ENCODE peak calls at places on chromosome 1, in ten cellular contexts. D, A, P, G, B, V, U, K, J and H are unnamed samples.

GRCh38 chr1:183209533-183210158 is 23.6 kb downstream of the LAMC2 start:
- DNase-seq in D (no peak), A (no peak), P (no peak), G (no peak), B (no peak), V (no peak), U (peak), K (no peak), J (no peak), H (no peak)

GRCh38 chr1:155913969-155914757 is 3.0 kb upstream of the RIT1 start:
- DNase-seq in D (no peak), A (no peak), P (no peak), G (no peak), B (no peak), V (no peak), U (no peak), K (no peak), J (no peak), H (no peak)

GRCh38 chr1:39190096-39190495 is 14.4 kb upstream of the MACF1 start:
- DNase-seq in D (no peak), A (no peak), P (no peak), G (no peak), B (no peak), V (no peak), U (no peak), K (no peak), J (no peak), H (no peak)

GRCh38 chr1:159909381-159909780 is 9.4 kb upstream of the CFAP45 start:
- DNase-seq in D (no peak), A (no peak), P (no peak), G (no peak), B (no peak), V (no peak), U (no peak), K (no peak), J (no peak), H (no peak)

GRCh38 chr1:30648408-30649000 is 74.9 kb downstream of the MATN1 start:
- DNase-seq in D (no peak), A (no peak), P (no peak), G (no peak), B (no peak), V (no peak), U (no peak), K (no peak), J (no peak), H (no peak)

GRCh38 chr1:101588677-101589076 is 351.9 kb downstream of the S1PR1 start:
- DNase-seq in D (no peak), A (no peak), P (no peak), G (no peak), B (no peak), V (no peak), U (no peak), K (no peak), J (no peak), H (no peak)

GRCh38 chr1:164137273-164137947 is 421.6 kb upstream of the PBX1 start:
- DNase-seq in D (no peak), A (no peak), P (no peak), G (no peak), B (no peak), V (no peak), U (no peak), K (no peak), J (no peak), H (no peak)

GRCh38 chr1:228850141-228851100 is 115.1 kb downstream of the RHOU start:
- DNase-seq in D (no peak), A (peak), P (no peak), G (no peak), B (no peak), V (no peak), U (no peak), K (no peak), J (no peak), H (no peak)

GRCh38 chr1:41041866-41042265 is 20.3 kb upstream of the SLFNL1 start:
- DNase-seq in D (no peak), A (peak), P (no peak), G (no peak), B (no peak), V (no peak), U (no peak), K (no peak), J (no peak), H (no peak)

GRCh38 chr1:216596298-216596947 is 126.8 kb downstream of the ESRRG start:
- DNase-seq in D (no peak), A (no peak), P (no peak), G (no peak), B (no peak), V (no peak), U (no peak), K (no peak), J (no peak), H (no peak)

GRCh38 chr1:222777977-222778376 is 36.9 kb upstream of the DISP1 start:
- DNase-seq in D (no peak), A (no peak), P (no peak), G (no peak), B (no peak), V (no peak), U (no peak), K (no peak), J (no peak), H (no peak)

GRCh38 chr1:183164350-183164749 is 21.7 kb upstream of the LAMC2 start:
- DNase-seq in D (no peak), A (no peak), P (no peak), G (no peak), B (no peak), V (no peak), U (peak), K (no peak), J (no peak), H (no peak)

GRCh38 chr1:91750398-91750996 is 135.5 kb downstream of the TGFBR3 start:
- DNase-seq in D (no peak), A (peak), P (no peak), G (no peak), B (no peak), V (no peak), U (no peak), K (no peak), J (no peak), H (no peak)

GRCh38 chr1:72140222-72140621 is 142.1 kb downstream of the NEGR1 start:
- DNase-seq in D (no peak), A (no peak), P (no peak), G (no peak), B (no peak), V (no peak), U (no peak), K (no peak), J (no peak), H (no peak)

GRCh38 chr1:42325014-42325402 is 10.0 kb downstream of the FOXJ3 start:
- DNase-seq in D (no peak), A (no peak), P (no peak), G (no peak), B (no peak), V (no peak), U (no peak), K (no peak), J (peak), H (no peak)

GRCh38 chr1:183069562-183070216 is 46.5 kb downstream of the LAMC1 start:
- DNase-seq in D (no peak), A (no peak), P (peak), G (peak), B (no peak), V (no peak), U (peak), K (no peak), J (peak), H (no peak)

GRCh38 chr1:218312509-218312908 is 27.4 kb downstream of the RRP15 start:
- DNase-seq in D (no peak), A (no peak), P (no peak), G (no peak), B (no peak), V (no peak), U (no peak), K (no peak), J (no peak), H (no peak)

GRCh38 chr1:203038217-203038741 is 12.0 kb downstream of the PPFIA4 start:
- DNase-seq in D (no peak), A (no peak), P (no peak), G (peak), B (peak), V (peak), U (peak), K (peak), J (no peak), H (no peak)

GRCh38 chr1:31376374-31377134 is 3.7 kb upstream of the FABP3 start:
- DNase-seq in D (no peak), A (peak), P (no peak), G (no peak), B (no peak), V (no peak), U (peak), K (no peak), J (peak), H (no peak)

GRCh38 chr1:87131809-87132663 is 196.6 kb upstream of the LMO4 start:
- DNase-seq in D (peak), A (peak), P (peak), G (peak), B (peak), V (peak), U (peak), K (peak), J (peak), H (peak)

GRCh38 chr1:164895026-164895907 is 336.3 kb downstream of the PBX1 start:
- DNase-seq in D (no peak), A (no peak), P (no peak), G (no peak), B (no peak), V (no peak), U (no peak), K (no peak), J (no peak), H (no peak)

GRCh38 chr1:236753554-236753953 is 41.5 kb upstream of the MTR start:
- DNase-seq in D (no peak), A (no peak), P (no peak), G (no peak), B (no peak), V (no peak), U (peak), K (no peak), J (peak), H (no peak)

GRCh38 chr1:61119085-61119484 is 36.7 kb downstream of the NFIA start:
- DNase-seq in D (no peak), A (no peak), P (no peak), G (no peak), B (no peak), V (no peak), U (no peak), K (no peak), J (peak), H (no peak)

GRCh38 chr1:221274373-221274772 is 395.1 kb downstream of the HLX start:
- DNase-seq in D (no peak), A (no peak), P (no peak), G (no peak), B (no peak), V (no peak), U (no peak), K (no peak), J (no peak), H (no peak)

GRCh38 chr1:147630447-147630846 is 39.9 kb downstream of the ACP6 start:
- DNase-seq in D (no peak), A (no peak), P (no peak), G (no peak), B (no peak), V (no peak), U (no peak), K (no peak), J (no peak), H (no peak)

GRCh38 chr1:235673981-235674380 is 24.4 kb upstream of the GNG4 start:
- DNase-seq in D (no peak), A (no peak), P (no peak), G (no peak), B (no peak), V (no peak), U (no peak), K (no peak), J (no peak), H (no peak)

GRCh38 chr1:41418868-41419583 is 57.8 kb downstream of the FOXO6 start:
- DNase-seq in D (peak), A (peak), P (peak), G (peak), B (no peak), V (peak), U (peak), K (peak), J (peak), H (peak)

GRCh38 chr1:226870026-226870322 is 442 bp upstream of the PSEN2 start:
- DNase-seq in D (no peak), A (no peak), P (no peak), G (no peak), B (no peak), V (no peak), U (peak), K (no peak), J (no peak), H (no peak)

GRCh38 chr1:7562729-7563605 is 208.1 kb upstream of the VAMP3 start:
- DNase-seq in D (no peak), A (no peak), P (no peak), G (no peak), B (no peak), V (peak), U (no peak), K (no peak), J (no peak), H (peak)

GRCh38 chr1:180057883-180058396 is 96.7 kb upstream of the QSOX1 start:
- DNase-seq in D (no peak), A (no peak), P (no peak), G (no peak), B (no peak), V (no peak), U (no peak), K (no peak), J (no peak), H (no peak)

GRCh38 chr1:89831462-89832113 is 10.8 kb downstream of the LRRC8D start:
- DNase-seq in D (no peak), A (no peak), P (no peak), G (no peak), B (no peak), V (no peak), U (no peak), K (no peak), J (no peak), H (no peak)

GRCh38 chr1:64483711-64484454 is 14.0 kb downstream of the CACHD1 start:
- DNase-seq in D (no peak), A (no peak), P (no peak), G (no peak), B (no peak), V (no peak), U (no peak), K (no peak), J (no peak), H (no peak)

GRCh38 chr1:26570287-26570686 is 40.7 kb downstream of the RPS6KA1 start:
- DNase-seq in D (no peak), A (no peak), P (no peak), G (no peak), B (no peak), V (no peak), U (no peak), K (no peak), J (no peak), H (no peak)

DNA sequence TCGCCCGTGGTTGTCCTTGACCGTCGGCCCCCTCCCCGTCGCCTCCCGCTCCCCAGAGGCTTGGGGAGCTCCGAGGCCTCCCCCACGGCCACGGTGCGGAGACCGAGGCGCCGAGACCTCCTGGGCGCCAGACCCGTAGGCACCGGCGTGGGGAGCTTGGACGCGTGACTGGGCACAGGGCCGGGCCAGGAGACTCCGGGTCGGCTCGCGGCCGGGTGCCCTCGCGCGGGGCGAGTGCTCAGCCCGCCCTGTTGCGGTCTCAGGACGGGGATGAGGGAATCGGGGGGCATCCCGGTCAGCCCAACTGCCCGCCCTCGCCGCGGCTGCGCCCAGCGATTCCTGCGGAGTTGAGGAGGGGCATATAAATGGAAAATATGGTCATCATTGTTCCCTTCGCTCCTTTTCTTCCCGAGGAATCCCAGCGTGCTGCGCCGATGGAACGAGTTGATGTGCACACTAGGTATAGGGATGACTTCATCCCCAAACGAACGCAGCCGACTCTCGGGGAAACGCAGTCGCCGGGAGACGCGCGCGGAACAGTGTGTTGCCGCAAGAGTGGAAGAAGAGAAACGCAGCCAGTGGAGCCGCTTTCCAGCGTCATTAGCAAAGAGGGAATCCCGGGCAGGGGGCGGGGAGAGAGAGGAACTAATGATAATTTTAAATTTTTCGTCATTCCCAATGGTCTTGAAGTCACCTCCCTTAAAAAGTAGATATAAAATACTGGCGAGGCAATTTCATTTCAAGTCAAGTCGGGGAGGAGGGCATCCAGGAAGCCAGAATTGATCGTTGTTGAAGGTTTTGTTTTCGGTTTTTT is 747 bp upstream of the ENAH start:
- DNase-seq in D (peak), A (peak), P (peak), G (peak), B (peak), V (peak), U (peak), K (peak), J (peak), H (peak)
- TF ChIP-seq POLR2A in D (peak), A (no peak), P (peak), G (peak), B (no peak), V (peak), U (peak), K (peak), J (peak), H (no peak)

GRCh38 chr1:52915211-52915854 is 6.2 kb downstream of the ECHDC2 start:
- DNase-seq in D (no peak), A (no peak), P (no peak), G (no peak), B (no peak), V (no peak), U (no peak), K (no peak), J (no peak), H (no peak)

GRCh38 chr1:52914463-52914862 is 7.1 kb downstream of the ECHDC2 start:
- DNase-seq in D (no peak), A (no peak), P (no peak), G (no peak), B (no peak), V (no peak), U (no peak), K (no peak), J (no peak), H (no peak)

GRCh38 chr1:52911541-52911940 is 10.0 kb downstream of the ECHDC2 start:
- DNase-seq in D (no peak), A (no peak), P (no peak), G (no peak), B (no peak), V (no peak), U (no peak), K (no peak), J (no peak), H (no peak)

GRCh38 chr1:52913537-52913936 is 8.0 kb downstream of the ECHDC2 start:
- DNase-seq in D (no peak), A (no peak), P (no peak), G (no peak), B (no peak), V (no peak), U (no peak), K (no peak), J (peak), H (no peak)

GRCh38 chr1:52913014-52913413 is 8.5 kb downstream of the ECHDC2 start:
- DNase-seq in D (no peak), A (no peak), P (no peak), G (no peak), B (no peak), V (no peak), U (no peak), K (no peak), J (no peak), H (no peak)
- TF ChIP-seq POLR2A in D (no peak), A (no peak), P (no peak), G (no peak), B (no peak), V (no peak), U (no peak), K (no peak), J (no peak), H (no peak)

DNA sequence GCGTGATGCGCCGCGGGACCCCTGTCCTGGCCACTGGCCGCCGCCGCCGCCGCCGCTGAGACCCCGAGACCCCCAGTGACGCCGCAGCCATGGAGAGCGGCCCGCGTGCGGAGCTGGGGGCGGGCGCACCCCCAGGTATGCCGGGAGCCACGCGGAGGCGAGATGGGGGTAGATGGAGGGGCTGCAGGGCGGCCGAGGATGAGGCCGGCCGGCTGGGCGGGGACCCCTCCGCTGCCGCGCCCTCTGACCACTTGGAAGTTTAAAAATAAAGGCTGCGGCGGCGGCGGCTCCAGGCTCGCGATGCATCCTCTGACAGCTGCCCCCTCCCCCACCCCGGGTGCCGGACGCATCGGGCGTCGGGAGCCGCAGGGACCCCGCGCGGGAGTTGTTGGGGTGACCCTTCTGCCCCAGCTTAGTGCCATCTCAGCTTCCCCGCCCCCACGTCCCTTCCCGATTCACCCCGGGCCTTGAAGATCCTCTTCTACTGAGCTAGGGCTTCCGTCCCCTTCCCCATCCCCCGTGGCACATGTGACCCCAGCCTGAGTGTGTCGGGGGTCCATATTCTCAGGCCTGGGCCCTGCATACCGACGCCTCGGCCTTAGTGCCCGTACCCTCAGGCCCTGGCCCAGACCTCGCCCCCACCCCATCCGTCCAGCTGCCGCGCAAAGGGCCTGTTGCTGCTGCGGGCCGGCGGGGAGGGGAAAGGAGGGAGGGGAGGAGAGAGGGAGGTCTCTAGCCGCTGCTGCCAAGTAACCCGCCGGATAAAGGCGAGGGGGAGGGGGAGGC is 562 bp downstream of the MAP7D1 start:
- DNase-seq in D (peak), A (peak), P (peak), G (peak), B (peak), V (peak), U (peak), K (peak), J (no peak), H (peak)
- TF ChIP-seq POLR2A in D (no peak), A (no peak), P (peak), G (no peak), B (no peak), V (no peak), U (no peak), K (no peak), J (no peak), H (no peak)

GRCh38 chr1:234611153-234611798 is 1.3 kb upstream of the IRF2BP2 start:
- DNase-seq in D (no peak), A (no peak), P (no peak), G (no peak), B (no peak), V (no peak), U (peak), K (no peak), J (peak), H (peak)

GRCh38 chr1:234613128-234613875 is 3.3 kb upstream of the IRF2BP2 start:
- DNase-seq in D (no peak), A (peak), P (no peak), G (no peak), B (no peak), V (no peak), U (no peak), K (peak), J (peak), H (no peak)

GRCh38 chr1:234611799-234612351 is 1.9 kb upstream of the IRF2BP2 start:
- DNase-seq in D (peak), A (peak), P (peak), G (peak), B (no peak), V (peak), U (no peak), K (peak), J (peak), H (peak)

GRCh38 chr1:234613992-234614584 is 4.1 kb upstream of the IRF2BP2 start:
- DNase-seq in D (no peak), A (no peak), P (no peak), G (no peak), B (no peak), V (no peak), U (no peak), K (no peak), J (no peak), H (no peak)

GRCh38 chr1:234612352-234613127 is 2.6 kb upstream of the IRF2BP2 start:
- DNase-seq in D (peak), A (peak), P (peak), G (peak), B (no peak), V (peak), U (peak), K (peak), J (peak), H (peak)
- TF ChIP-seq POLR2A in D (peak), A (no peak), P (peak), G (peak), B (peak), V (peak), U (peak), K (peak), J (peak), H (peak)

GRCh38 chr1:154313066-154313356 is 7.9 kb upstream of the AQP10 start:
- DNase-seq in D (no peak), A (no peak), P (no peak), G (no peak), B (no peak), V (no peak), U (no peak), K (no peak), J (no peak), H (no peak)
- TF ChIP-seq POLR2A in D (no peak), A (no peak), P (no peak), G (no peak), B (no peak), V (no peak), U (no peak), K (no peak), J (no peak), H (no peak)